ENCODE peak calls at places on chromosomes 12 and 14, in four cellular contexts. K is PC-3, R is uterus, W is GM23338. B is an unnamed sample.

GRCh38 chr12:27530157-27530922 is 6.3 kb downstream of the PPFIBP1 start:
- DNase-seq in K (peak; percentile 28), R (no peak), W (peak; percentile 18), B (no peak)

GRCh38 chr12:103848132-103848531 is 7.1 kb upstream of the NT5DC3 start:
- DNase-seq in K (peak; percentile 51), R (no peak), W (no peak), B (no peak)

GRCh38 chr12:79776111-79776510 is 85.3 kb upstream of the PAWR start:
- DNase-seq in K (peak; percentile 39), R (no peak), W (no peak), B (no peak)

GRCh38 chr12:126248871-126249403 is 1183.7 kb downstream of the AACS start:
- DNase-seq in K (no peak), R (no peak), W (peak; percentile 2), B (no peak)

GRCh38 chr14:23006544-23007419 is 3.2 kb downstream of the C14orf93 start:
- DNase-seq in K (peak; percentile 98), R (peak; percentile 97), W (peak; percentile 98), B (peak; percentile 87)

GRCh38 chr14:31320216-31320615 is 100.1 kb downstream of the HEATR5A start:
- DNase-seq in K (no peak), R (no peak), W (no peak), B (no peak)

GRCh38 chr12:51067229-51067628 is 16.2 kb downstream of the CSRNP2 start:
- DNase-seq in K (no peak), R (no peak), W (no peak), B (no peak)

GRCh38 chr14:100387450-100387849 is 64.3 kb downstream of the SLC25A47 start:
- DNase-seq in K (no peak), R (no peak), W (no peak), B (no peak)

GRCh38 chr12:11965258-11965910 is 105.4 kb upstream of the BCL2L14 start:
- DNase-seq in K (no peak), R (no peak), W (no peak), B (no peak)

GRCh38 chr12:96720363-96720705 is 186.7 kb upstream of the NEDD1 start:
- DNase-seq in K (peak; percentile 57), R (no peak), W (peak; percentile 52), B (no peak)

GRCh38 chr12:29742646-29743045 is 41.1 kb downstream of the TMTC1 start:
- DNase-seq in K (no peak), R (no peak), W (no peak), B (no peak)

GRCh38 chr14:81198651-81199050 is 22.1 kb downstream of the GTF2A1 start:
- DNase-seq in K (no peak), R (no peak), W (no peak), B (no peak)

GRCh38 chr12:104299842-104300481 is 3.6 kb upstream of the EID3 start:
- DNase-seq in K (no peak), R (no peak), W (peak; percentile 30), B (no peak)

GRCh38 chr12:38477341-38478090 is 160.9 kb downstream of the ALG10B start:
- DNase-seq in K (no peak), R (no peak), W (no peak), B (no peak)

GRCh38 chr14:69152181-69152943 is 557 bp downstream of the DCAF5 start:
- DNase-seq in K (peak; percentile 57), R (no peak), W (peak; percentile 70), B (no peak)

GRCh38 chr12:47082963-47083621 is 3.3 kb upstream of the AMIGO2 start:
- DNase-seq in K (peak; percentile 96), R (no peak), W (no peak), B (peak; percentile 91)

GRCh38 chr12:82144505-82144904 is 213.7 kb downstream of the CCDC59 start:
- DNase-seq in K (no peak), R (no peak), W (no peak), B (no peak)

GRCh38 chr12:61750604-61751003 is 509.6 kb upstream of the USP15 start:
- DNase-seq in K (no peak), R (no peak), W (no peak), B (no peak)

GRCh38 chr12:49332441-49332861 is 4.5 kb downstream of the C1QL4 start:
- DNase-seq in K (no peak), R (no peak), W (peak; percentile 43), B (no peak)
- H3K27me3 ChIP-seq in K (no peaks in the 10 kb centered on the region), R (peaks cover 12% of the 10 kb centered on the region), W (peaks cover 65% of the 10 kb centered on the region), B (peaks cover 10% of the 10 kb centered on the region)

GRCh38 chr12:22380029-22380428 is 45.5 kb upstream of the ST8SIA1 start:
- DNase-seq in K (no peak), R (no peak), W (no peak), B (no peak)

GRCh38 chr12:22372277-22372837 is 37.9 kb upstream of the ST8SIA1 start:
- DNase-seq in K (no peak), R (no peak), W (no peak), B (no peak)

GRCh38 chr12:22377731-22378496 is 43.4 kb upstream of the ST8SIA1 start:
- DNase-seq in K (peak; percentile 7), R (no peak), W (no peak), B (no peak)

GRCh38 chr12:22374499-22374898 is 40.0 kb upstream of the ST8SIA1 start:
- DNase-seq in K (no peak), R (no peak), W (no peak), B (no peak)
- TF ChIP-seq CTCF in K (no peak), R (no peak), W (no peak), B (no peak)

GRCh38 chr12:4269279-4269991 is 4.1 kb upstream of the CCND2 start:
- DNase-seq in K (no peak), R (peak; percentile 91), W (peak; percentile 96), B (no peak)
- H3K27me3 ChIP-seq in K (peaks cover 87% of the 10 kb centered on the region), R (no peaks in the 10 kb centered on the region), W (peaks cover 35% of the 10 kb centered on the region), B (peaks cover 59% of the 10 kb centered on the region)

DNA sequence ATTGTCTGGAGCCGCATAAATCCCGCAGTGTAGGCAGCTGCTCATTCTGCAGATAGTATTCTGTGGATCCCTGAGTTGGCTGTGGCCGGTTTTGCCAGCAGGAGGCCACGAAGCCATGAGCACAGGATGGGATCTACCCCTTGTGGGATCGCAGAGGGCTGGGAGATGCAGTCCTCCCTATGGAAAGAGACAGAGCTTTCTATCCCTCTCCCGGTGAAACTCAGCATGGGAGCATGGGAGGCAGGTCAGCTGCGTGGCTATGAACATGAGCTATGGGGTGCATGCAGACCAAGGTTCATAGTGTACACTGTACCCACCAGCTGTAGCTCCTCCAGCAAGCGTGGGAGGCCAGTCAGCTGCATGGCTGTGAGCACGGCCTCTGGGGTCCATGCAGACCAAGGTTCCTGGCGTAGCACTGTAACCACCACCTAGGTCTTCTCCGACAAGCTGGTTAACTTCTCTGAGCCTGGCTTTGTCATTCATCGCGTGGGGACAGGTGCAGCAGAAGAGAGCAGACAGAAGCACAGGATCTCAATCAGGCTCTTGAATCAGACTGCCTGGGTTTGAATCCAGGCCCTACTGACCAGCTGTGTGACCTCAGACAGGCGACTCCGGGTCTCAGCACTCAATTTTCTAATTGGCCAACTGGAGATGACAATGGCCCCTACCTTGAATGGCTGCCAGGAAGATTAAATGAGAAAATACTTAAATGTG is 5.9 kb downstream of the BDKRB1 start:
- DNase-seq in K (no peak), R (no peak), W (no peak), B (no peak)
- TF ChIP-seq CTCF in K (peak; percentile 14), R (no peak), W (no peak), B (peak; percentile 8)

DNA sequence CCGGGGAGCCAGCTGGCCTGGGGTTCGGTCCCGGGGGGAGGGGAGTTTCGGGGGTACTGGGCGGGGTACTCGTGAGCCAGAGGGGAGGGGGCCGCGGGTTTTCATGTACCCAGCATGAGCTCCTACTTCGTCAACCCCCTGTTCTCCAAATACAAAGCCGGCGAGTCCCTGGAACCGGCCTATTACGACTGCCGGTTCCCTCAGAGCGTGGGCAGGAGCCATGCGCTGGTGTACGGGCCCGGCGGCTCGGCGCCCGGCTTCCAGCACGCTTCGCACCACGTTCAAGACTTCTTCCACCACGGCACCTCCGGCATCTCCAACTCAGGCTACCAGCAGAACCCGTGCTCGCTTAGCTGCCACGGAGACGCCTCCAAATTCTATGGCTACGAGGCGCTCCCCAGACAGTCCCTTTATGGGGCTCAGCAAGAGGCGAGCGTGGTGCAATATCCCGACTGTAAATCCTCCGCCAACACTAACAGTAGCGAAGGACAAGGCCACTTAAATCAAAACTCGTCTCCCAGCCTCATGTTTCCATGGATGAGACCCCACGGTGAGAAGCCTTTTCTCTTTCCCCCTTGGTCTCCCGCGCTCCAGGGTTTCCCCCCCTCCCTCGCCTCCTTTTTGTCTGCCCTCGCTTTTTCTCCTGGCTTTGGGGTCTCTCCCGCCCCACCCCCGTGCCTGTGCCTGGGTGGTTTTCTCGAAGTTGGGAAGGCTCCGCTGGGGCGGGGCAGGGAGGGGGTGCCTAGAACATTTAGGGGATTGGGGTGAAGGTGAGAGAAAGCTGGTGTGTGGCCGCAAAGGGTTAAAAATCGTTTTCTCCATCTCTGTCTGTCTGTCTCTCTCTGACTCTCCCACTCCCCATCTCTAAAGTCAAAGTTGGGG is 627 bp downstream of the HOXC8 start:
- DNase-seq in K (peak; percentile 46), R (no peak), W (no peak), B (no peak)
- H3K27me3 ChIP-seq in K (no peaks in the 10 kb centered on the region), R (peaks cover 4% of the 10 kb centered on the region), W (peaks cover 100% of the 10 kb centered on the region), B (peaks cover 22% of the 10 kb centered on the region)

DNA sequence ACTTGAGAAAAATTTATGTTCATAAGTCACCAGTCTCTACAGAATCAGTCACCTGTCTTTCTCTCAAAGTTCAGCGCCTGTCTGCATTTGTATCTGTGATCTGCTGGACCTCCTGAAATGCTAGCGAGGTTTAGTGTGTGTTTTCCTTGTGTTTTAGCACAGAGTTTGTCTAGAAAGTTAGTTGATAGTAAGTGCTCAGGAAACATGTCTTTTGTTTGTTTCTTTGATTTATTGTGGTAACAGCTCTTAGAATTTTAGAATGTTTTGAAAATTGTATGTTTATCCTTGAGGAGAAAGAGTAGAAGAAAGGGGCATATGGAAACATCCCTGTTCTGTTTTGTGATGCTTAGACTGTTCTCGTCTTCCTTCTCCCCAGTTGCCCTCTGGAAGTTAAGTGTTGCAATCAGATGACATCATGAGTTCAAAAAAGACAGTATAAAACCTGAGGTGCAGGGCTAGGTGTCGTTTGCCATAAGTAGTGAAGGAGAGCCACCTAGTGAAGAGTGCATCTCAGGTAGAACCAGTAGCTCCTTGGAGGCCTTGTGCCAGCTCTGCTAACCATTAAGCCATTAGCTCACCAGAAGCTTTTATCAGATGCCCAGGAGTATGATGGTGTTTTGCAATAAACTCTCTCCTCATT is 44.8 kb downstream of the FBXW8 start:
- DNase-seq in K (peak; percentile 86), R (no peak), W (peak; percentile 15), B (no peak)
- TF ChIP-seq CTCF in K (peak; percentile 88), R (no peak), W (peak; percentile 18), B (no peak)

GRCh38 chr12:57620245-57620935 is 9.2 kb downstream of the ARHGEF25 start:
- DNase-seq in K (no peak), R (no peak), W (no peak), B (no peak)
- H3K27me3 ChIP-seq in K (peaks cover 15% of the 10 kb centered on the region), R (no peaks in the 10 kb centered on the region), W (peaks cover 100% of the 10 kb centered on the region), B (peaks cover 26% of the 10 kb centered on the region)